ENCODE peak calls at places on chromosome 19, in five cellular contexts. B is T-helper 17 cell, X is midbrain, Y is cerebellum, W is astrocyte. F is an unnamed sample.

GRCh38 chr19:8505680-8506401 is 3.4 kb upstream of the PRAM1 start:
- DNase-seq in B (peak; percentile 61), X (peak; percentile 84), Y (peak; percentile 74), W (peak; percentile 26), F (no peak)

GRCh38 chr19:10979950-10980349 is 19.1 kb downstream of the SMARCA4 start:
- DNase-seq in B (no peak), X (peak; percentile 39), Y (peak; percentile 60), W (no peak), F (no peak)

GRCh38 chr19:29880498-29881081 is 61.4 kb upstream of the URI1 start:
- DNase-seq in B (no peak), X (no peak), Y (no peak), W (no peak), F (no peak)

GRCh38 chr19:16447015-16447384 is 24.8 kb downstream of the EPS15L1 start:
- DNase-seq in B (no peak), X (no peak), Y (no peak), W (peak; percentile 83), F (peak; percentile 58)

GRCh38 chr19:3225677-3226093 is 1.2 kb downstream of the CELF5 start:
- DNase-seq in B (no peak), X (no peak), Y (peak; percentile 52), W (no peak), F (no peak)

GRCh38 chr19:29413435-29413834 is 112.4 kb upstream of the VSTM2B start:
- DNase-seq in B (no peak), X (no peak), Y (peak; percentile 83), W (no peak), F (no peak)

GRCh38 chr19:1901940-1902404 is 3.2 kb upstream of the ADAT3 start:
- DNase-seq in B (no peak), X (no peak), Y (no peak), W (no peak), F (no peak)

GRCh38 chr19:49110567-49110966 is 3.6 kb upstream of the LIN7B start:
- DNase-seq in B (no peak), X (no peak), Y (no peak), W (peak; percentile 47), F (no peak)

GRCh38 chr19:29645911-29646310 is 19.4 kb upstream of the PLEKHF1 start:
- DNase-seq in B (no peak), X (no peak), Y (no peak), W (peak; percentile 61), F (no peak)

GRCh38 chr19:45645631-45646344 is 6.6 kb upstream of the EML2 start:
- DNase-seq in B (peak; percentile 72), X (peak; percentile 94), Y (peak; percentile 99), W (peak; percentile 72), F (no peak)

GRCh38 chr19:32675720-32676185 is at the start of gene RGS9BP:
- DNase-seq in B (peak; percentile 48), X (peak; percentile 69), Y (peak; percentile 50), W (peak; percentile 17), F (peak; percentile 51)

GRCh38 chr19:858284-858683 is 1.2 kb upstream of the CFD start:
- DNase-seq in B (no peak), X (no peak), Y (no peak), W (no peak), F (no peak)

GRCh38 chr19:23439623-23440022 is 44.4 kb upstream of the ZNF91 start:
- DNase-seq in B (no peak), X (no peak), Y (no peak), W (no peak), F (no peak)

GRCh38 chr19:8526345-8527062 is 12.5 kb upstream of the ZNF414 start:
- DNase-seq in B (no peak), X (peak; percentile 83), Y (peak; percentile 86), W (peak; percentile 82), F (peak; percentile 73)

GRCh38 chr19:3012522-3013260 is 16.4 kb downstream of the TLE2 start:
- DNase-seq in B (no peak), X (no peak), Y (no peak), W (no peak), F (no peak)

GRCh38 chr19:12331211-12331941 is 2.1 kb downstream of the ZNF563 start:
- DNase-seq in B (peak; percentile 11), X (no peak), Y (no peak), W (no peak), F (no peak)

GRCh38 chr19:11451327-11451941 is 16.0 kb downstream of the PRKCSH start:
- DNase-seq in B (no peak), X (no peak), Y (no peak), W (no peak), F (no peak)

GRCh38 chr19:3184847-3185481 is 766 bp upstream of the NCLN start:
- DNase-seq in B (peak; percentile 52), X (no peak), Y (peak; percentile 78), W (no peak), F (no peak)

GRCh38 chr19:18839465-18840287 is 7.9 kb downstream of the UPF1 start:
- DNase-seq in B (no peak), X (no peak), Y (no peak), W (no peak), F (no peak)

GRCh38 chr19:47512183-47512947 is 2.5 kb downstream of the NAPA start:
- DNase-seq in B (no peak), X (no peak), Y (no peak), W (no peak), F (peak; percentile 37)

GRCh38 chr19:16381756-16382401 is 57.3 kb downstream of the KLF2 start:
- DNase-seq in B (no peak), X (peak; percentile 68), Y (no peak), W (no peak), F (peak; percentile 67)

GRCh38 chr19:4705413-4706131 is 18.1 kb downstream of the DPP9 start:
- DNase-seq in B (no peak), X (no peak), Y (no peak), W (no peak), F (no peak)

GRCh38 chr19:33488826-33489225 is 32.8 kb downstream of the PEPD start:
- DNase-seq in B (no peak), X (no peak), Y (no peak), W (no peak), F (no peak)

F was measured in GM04504.